ENCODE peak calls at places on chromosomes 13 and 19, in nine cellular contexts. H is C1 segment of cervical spinal cord; P is posterior cingulate gyrus; L is iPS-NIHi11; R is tibial nerve; Y is fibroblast of lung; N is activated naive CD8-positive, alpha-beta T cell treated with anti-CD3 and anti-CD28 coated beads for 36 hours; V is NCI-H1694 treated with DMSO at 0.1 percent for 48 hours; K is brain microvascular endothelial cell. O is an unnamed sample.

GRCh38 chr19:38049105-38049649 is 142.2 kb downstream of the SIPA1L3 start:
- DNase-seq in H (no peak), P (no peak), L (no peak), R (no peak), Y (no peak), N (peak), V (no peak), K (peak), O (no peak)

GRCh38 chr19:33374406-33374703 is 846 bp downstream of the CEBPG start:
- DNase-seq in H (no peak), P (no peak), L (no peak), R (no peak), Y (peak), N (no peak), V (peak), K (no peak), O (no peak)

GRCh38 chr19:50476943-50477264 is 256 bp upstream of the GARIN5A start:
- DNase-seq in H (no peak), P (no peak), L (no peak), R (no peak), Y (no peak), N (no peak), V (no peak), K (no peak), O (no peak)

GRCh38 chr19:55576746-55577145 is 3.9 kb downstream of the ZNF579 start:
- DNase-seq in H (no peak), P (no peak), L (no peak), R (no peak), Y (no peak), N (no peak), V (no peak), K (no peak), O (no peak)

GRCh38 chr13:27211771-27212364 is 39.5 kb upstream of the RPL21 start:
- DNase-seq in H (no peak), P (no peak), L (no peak), R (no peak), Y (peak), N (no peak), V (no peak), K (peak), O (no peak)

GRCh38 chr13:93723316-93723715 is 496.7 kb downstream of the GPC6 start:
- DNase-seq in H (no peak), P (no peak), L (no peak), R (no peak), Y (peak), N (no peak), V (peak), K (peak), O (no peak)

GRCh38 chr13:76845865-76846264 is 40.3 kb downstream of the KCTD12 start:
- DNase-seq in H (no peak), P (no peak), L (no peak), R (no peak), Y (no peak), N (no peak), V (no peak), K (no peak), O (no peak)

GRCh38 chr13:113759525-113760137 is 605 bp downstream of the TMEM255B start:
- DNase-seq in H (no peak), P (peak), L (peak), R (peak), Y (peak), N (no peak), V (no peak), K (no peak), O (no peak)

GRCh38 chr19:43437712-43438111 is 23.0 kb downstream of the TEX101 start:
- DNase-seq in H (no peak), P (no peak), L (no peak), R (no peak), Y (no peak), N (no peak), V (no peak), K (no peak), O (no peak)

GRCh38 chr13:28755546-28755870 is 36.7 kb upstream of the SLC46A3 start:
- DNase-seq in H (no peak), P (no peak), L (no peak), R (no peak), Y (no peak), N (no peak), V (no peak), K (no peak), O (no peak)

GRCh38 chr13:27954406-27954851 is 14.7 kb downstream of the CDX2 start:
- DNase-seq in H (no peak), P (no peak), L (peak), R (no peak), Y (no peak), N (no peak), V (no peak), K (no peak), O (no peak)

GRCh38 chr13:95552208-95552538 is 347 bp upstream of the CLDN10 start:
- DNase-seq in H (no peak), P (no peak), L (no peak), R (no peak), Y (no peak), N (no peak), V (no peak), K (no peak), O (no peak)

GRCh38 chr13:110312669-110313031 is 5.6 kb downstream of the COL4A2 start:
- DNase-seq in H (no peak), P (no peak), L (no peak), R (no peak), Y (peak), N (no peak), V (no peak), K (peak), O (no peak)

GRCh38 chr13:64753606-64754005 is 2476.5 kb downstream of the PCDH9 start:
- DNase-seq in H (no peak), P (no peak), L (no peak), R (no peak), Y (peak), N (no peak), V (no peak), K (no peak), O (no peak)

GRCh38 chr13:22061371-22061805 is 390.5 kb downstream of the FGF9 start:
- DNase-seq in H (no peak), P (no peak), L (no peak), R (no peak), Y (no peak), N (peak), V (no peak), K (no peak), O (no peak)

GRCh38 chr13:114020750-114021463 is 47.0 kb upstream of the C13orf46 start:
- DNase-seq in H (no peak), P (no peak), L (no peak), R (no peak), Y (no peak), N (no peak), V (no peak), K (no peak), O (no peak)

GRCh38 chr19:44164673-44165512 is at the start of gene ZNF226:
- DNase-seq in H (peak), P (peak), L (peak), R (peak), Y (peak), N (peak), V (peak), K (peak), O (peak)

GRCh38 chr13:113267642-113268405 is 29.2 kb upstream of the LAMP1 start:
- DNase-seq in H (no peak), P (no peak), L (peak), R (no peak), Y (no peak), N (no peak), V (no peak), K (no peak), O (no peak)

GRCh38 chr19:33459691-33460090 is 61.9 kb downstream of the PEPD start:
- DNase-seq in H (no peak), P (no peak), L (no peak), R (no peak), Y (no peak), N (no peak), V (no peak), K (no peak), O (no peak)

GRCh38 chr13:51066091-51066831 is 44.8 kb downstream of the C13orf42 start:
- DNase-seq in H (no peak), P (no peak), L (no peak), R (peak), Y (no peak), N (no peak), V (no peak), K (peak), O (no peak)

GRCh38 chr19:13652810-13653590 is 111.3 kb upstream of the MRI1 start:
- DNase-seq in H (no peak), P (no peak), L (no peak), R (no peak), Y (no peak), N (no peak), V (no peak), K (no peak), O (no peak)

GRCh38 chr13:61144301-61144700 is 271.3 kb downstream of the PCDH20 start:
- DNase-seq in H (no peak), P (no peak), L (no peak), R (no peak), Y (no peak), N (no peak), V (no peak), K (no peak), O (no peak)

GRCh38 chr13:39676315-39676876 is 20.9 kb downstream of the COG6 start:
- DNase-seq in H (no peak), P (no peak), L (no peak), R (peak), Y (peak), N (no peak), V (peak), K (peak), O (peak)

GRCh38 chr19:50331187-50332013 is 2.2 kb upstream of the KCNC3 start:
- DNase-seq in H (no peak), P (no peak), L (no peak), R (no peak), Y (no peak), N (no peak), V (no peak), K (no peak), O (no peak)

GRCh38 chr13:95740921-95741320 is 64.0 kb downstream of the DNAJC3 start:
- DNase-seq in H (no peak), P (no peak), L (no peak), R (no peak), Y (no peak), N (no peak), V (no peak), K (no peak), O (no peak)

GRCh38 chr13:82713681-82714405 is 1168.4 kb downstream of the SLITRK1 start:
- DNase-seq in H (no peak), P (no peak), L (no peak), R (no peak), Y (peak), N (no peak), V (no peak), K (peak), O (no peak)

GRCh38 chr13:39777527-39778061 is 122.1 kb downstream of the COG6 start:
- DNase-seq in H (no peak), P (no peak), L (peak), R (no peak), Y (peak), N (peak), V (peak), K (peak), O (peak)

O was measured in SW 1271.